ENCODE peak calls at places on chromosomes 3 and 15, in nine cellular contexts. N is upper lobe of right lung, A is keratinocyte, H is body of pancreas, S is neural progenitor cell, D is transverse colon, Z is mammary epithelial cell, P is pancreas, Q is lung. C is an unnamed sample.
A peak's percentile ranks its signal among the peaks of the same experiment; 100 is the strongest.

GRCh38 chr15:31304074-31304648 is 22.5 kb upstream of the KLF13 start:
- DNase-seq in N (peak; percentile 45), A (no peak), H (no peak), S (no peak), D (no peak), Z (no peak), P (no peak), Q (peak; percentile 21), C (no peak)

GRCh38 chr3:47512416-47513124 is 942 bp downstream of the ELP6 start:
- DNase-seq in N (peak; percentile 70), A (no peak), H (peak; percentile 23), S (peak; percentile 50), D (peak; percentile 23), Z (peak; percentile 23), P (peak; percentile 38), Q (no peak), C (peak; percentile 42)

GRCh38 chr15:37933685-37934084 is 755 bp upstream of the TMCO5A start:
- DNase-seq in N (no peak), A (no peak), H (no peak), S (no peak), D (no peak), Z (no peak), P (no peak), Q (no peak), C (no peak)

GRCh38 chr3:2485027-2485375 is 386.3 kb downstream of the CNTN4 start:
- DNase-seq in N (no peak), A (no peak), H (no peak), S (no peak), D (no peak), Z (no peak), P (no peak), Q (no peak), C (no peak)

GRCh38 chr15:48089664-48090063 is 31.1 kb upstream of the SLC24A5 start:
- DNase-seq in N (no peak), A (no peak), H (no peak), S (no peak), D (no peak), Z (no peak), P (no peak), Q (no peak), C (no peak)

GRCh38 chr3:23615068-23615467 is 190.7 kb upstream of the UBE2E1 start:
- DNase-seq in N (no peak), A (no peak), H (no peak), S (no peak), D (no peak), Z (no peak), P (no peak), Q (no peak), C (no peak)

GRCh38 chr3:136292500-136292899 is 42.4 kb downstream of the PCCB start:
- DNase-seq in N (no peak), A (no peak), H (no peak), S (no peak), D (no peak), Z (no peak), P (no peak), Q (no peak), C (no peak)

GRCh38 chr3:58016710-58017109 is 8.5 kb downstream of the FLNB start:
- DNase-seq in N (no peak), A (no peak), H (no peak), S (no peak), D (no peak), Z (no peak), P (no peak), Q (no peak), C (no peak)

GRCh38 chr3:107198522-107199271 is 178.5 kb upstream of the CCDC54 start:
- DNase-seq in N (no peak), A (no peak), H (no peak), S (no peak), D (no peak), Z (no peak), P (no peak), Q (no peak), C (no peak)

GRCh38 chr3:124627501-124627908 is 102.7 kb upstream of the UMPS start:
- DNase-seq in N (no peak), A (no peak), H (peak; percentile 50), S (no peak), D (no peak), Z (no peak), P (no peak), Q (no peak), C (no peak)

GRCh38 chr3:179653777-179654117 is 907 bp downstream of the USP13 start:
- DNase-seq in N (peak; percentile 67), A (no peak), H (peak; percentile 40), S (no peak), D (peak; percentile 7), Z (no peak), P (no peak), Q (no peak), C (no peak)

GRCh38 chr3:42831321-42831713 is 22.1 kb downstream of the ACKR2 start:
- DNase-seq in N (peak; percentile 76), A (no peak), H (peak; percentile 81), S (peak; percentile 86), D (peak; percentile 84), Z (peak; percentile 56), P (peak; percentile 75), Q (peak; percentile 80), C (peak; percentile 90)

GRCh38 chr3:66808891-66809578 is 189.1 kb upstream of the KBTBD8 start:
- DNase-seq in N (no peak), A (no peak), H (peak; percentile 48), S (no peak), D (no peak), Z (no peak), P (peak; percentile 67), Q (no peak), C (peak; percentile 32)

GRCh38 chr15:70023769-70024491 is 73.8 kb downstream of the TLE3 start:
- DNase-seq in N (peak; percentile 71), A (no peak), H (peak; percentile 49), S (no peak), D (peak; percentile 25), Z (peak; percentile 65), P (peak; percentile 29), Q (peak; percentile 51), C (no peak)

GRCh38 chr3:15387171-15387581 is 40.2 kb downstream of the METTL6 start:
- DNase-seq in N (no peak), A (no peak), H (no peak), S (no peak), D (no peak), Z (peak; percentile 60), P (no peak), Q (no peak), C (no peak)

GRCh38 chr3:72317491-72317890 is 530.8 kb downstream of the SHQ1 start:
- DNase-seq in N (no peak), A (no peak), H (peak; percentile 61), S (no peak), D (no peak), Z (no peak), P (peak; percentile 41), Q (no peak), C (no peak)

GRCh38 chr3:23942546-23942945 is 2.5 kb upstream of the NR1D2 start:
- DNase-seq in N (no peak), A (no peak), H (no peak), S (no peak), D (no peak), Z (no peak), P (no peak), Q (no peak), C (no peak)

GRCh38 chr15:79973445-79974180 is 2.6 kb upstream of the BCL2A1 start:
- DNase-seq in N (no peak), A (no peak), H (no peak), S (no peak), D (no peak), Z (no peak), P (no peak), Q (no peak), C (no peak)

GRCh38 chr3:138914870-138915502 is 32.0 kb downstream of the FOXL2 start:
- DNase-seq in N (no peak), A (no peak), H (no peak), S (no peak), D (no peak), Z (peak; percentile 37), P (no peak), Q (peak; percentile 39), C (no peak)

GRCh38 chr15:79811406-79812405 is 85.1 kb downstream of the MTHFS start:
- DNase-seq in N (peak; percentile 77), A (no peak), H (peak; percentile 90), S (no peak), D (peak; percentile 14), Z (peak; percentile 27), P (peak; percentile 80), Q (peak; percentile 67), C (no peak)

GRCh38 chr3:134552776-134553175 is 66.9 kb downstream of the CEP63 start:
- DNase-seq in N (no peak), A (no peak), H (no peak), S (no peak), D (no peak), Z (no peak), P (no peak), Q (no peak), C (no peak)
- TF ChIP-seq CTCF in N (no peak), A (no peak), H (no peak), S (no peak), D (no peak), Z (no peak), P (no peak), Q (no peak), C (no peak)

DNA sequence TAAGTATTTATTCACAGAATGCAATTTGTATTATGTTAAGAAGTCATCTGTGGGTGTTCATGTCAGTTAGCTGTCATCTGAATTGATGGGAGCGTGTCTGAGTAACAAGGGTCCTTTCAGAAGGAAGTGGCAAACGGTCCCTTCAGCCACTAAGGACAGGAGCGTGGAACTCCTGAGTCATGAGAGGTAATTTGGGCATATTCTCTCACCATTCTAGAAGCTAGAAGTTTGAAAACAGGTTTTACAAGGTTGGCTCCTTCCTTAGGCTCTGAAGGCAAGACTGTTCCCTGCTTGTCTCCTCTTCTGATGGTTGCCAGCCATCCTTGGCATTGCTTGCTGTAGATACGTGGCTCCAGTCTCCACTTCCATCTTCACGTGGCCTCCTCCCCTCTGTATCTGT is 19.7 kb downstream of the ABHD2 start:
- DNase-seq in N (no peak), A (no peak), H (no peak), S (no peak), D (no peak), Z (no peak), P (no peak), Q (no peak), C (no peak)
- H3K27ac ChIP-seq in N (peak overlapping the region; percentile 34), A (no peak overlapping the region), H (peak overlapping the region; percentile 22), S (no peak overlapping the region), D (peak overlapping the region; percentile 49), Z (no peak overlapping the region), P (no peak overlapping the region), Q (peak overlapping the region; percentile 30), C (no peak overlapping the region)

GRCh38 chr3:160685144-160685766 is 8.3 kb downstream of the ARL14 start:
- DNase-seq in N (no peak), A (no peak), H (no peak), S (no peak), D (no peak), Z (no peak), P (no peak), Q (no peak), C (no peak)
- TF ChIP-seq CTCF in N (no peak), A (no peak), H (peak; percentile 42), S (peak; percentile 37), D (peak; percentile 26), Z (peak; percentile 39), P (peak; percentile 19), Q (no peak), C (peak; percentile 36)

DNA sequence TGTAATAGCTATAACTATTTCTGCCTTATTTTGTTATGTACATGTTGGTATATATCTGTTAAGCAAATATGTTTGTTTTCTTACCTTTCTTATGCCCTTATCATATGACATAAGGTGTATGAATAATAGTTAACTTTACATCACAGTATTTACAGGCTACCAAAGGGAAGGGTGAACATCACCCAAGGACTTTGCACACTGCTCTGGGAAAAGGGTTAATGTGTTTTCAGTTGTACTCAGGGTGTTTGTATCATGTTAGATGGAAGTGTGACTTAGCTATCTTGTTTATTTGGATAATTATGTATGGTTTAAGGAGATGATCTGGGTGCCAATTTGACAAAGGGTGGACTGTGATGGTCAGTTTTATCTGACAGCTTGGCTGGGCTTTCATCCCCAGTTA is 60.3 kb downstream of the LSM3 start:
- DNase-seq in N (no peak), A (no peak), H (no peak), S (no peak), D (no peak), Z (no peak), P (no peak), Q (no peak), C (no peak)
- H3K27ac ChIP-seq in N (no peak overlapping the region), A (no peak overlapping the region), H (no peak overlapping the region), S (no peak overlapping the region), D (no peak overlapping the region), Z (no peak overlapping the region), P (no peak overlapping the region), Q (no peak overlapping the region), C (no peak overlapping the region)